ENCODE peak calls at places on chromosomes 13 and 19, in seven cellular contexts. One of them, this sample, is unnamed.

GRCh38 chr19:9958451-9958850 is 22.1 kb upstream of the OLFM2 start:
- DNase-seq in GM23248: peak
- DNase-seq in PC-3: no peak
- DNase-seq in OCI-LY7: no peak
- DNase-seq in neural progenitor cell: no peak
- DNase-seq in HCT116: no peak
- DNase-seq in MM.1S: no peak
- DNase-seq in this sample: no peak

GRCh38 chr19:28155265-28155664 is 1057.7 kb downstream of the UQCRFS1 start:
- DNase-seq in PC-3: no peak
- DNase-seq in MM.1S: no peak
- DNase-seq in OCI-LY7: no peak
- DNase-seq in GM23248: no peak
- DNase-seq in HCT116: no peak
- DNase-seq in neural progenitor cell: no peak
- DNase-seq in this sample: no peak

GRCh38 chr19:34549833-34550232 is 68.3 kb downstream of the WTIP start:
- DNase-seq in neural progenitor cell: no peak
- DNase-seq in PC-3: no peak
- DNase-seq in GM23248: no peak
- DNase-seq in MM.1S: no peak
- DNase-seq in HCT116: no peak
- DNase-seq in OCI-LY7: no peak
- DNase-seq in this sample: no peak

GRCh38 chr19:52635786-52636570 is 2.2 kb downstream of the ZNF83 start:
- DNase-seq in PC-3: no peak
- DNase-seq in GM23248: peak
- DNase-seq in HCT116: no peak
- DNase-seq in MM.1S: no peak
- DNase-seq in OCI-LY7: no peak
- DNase-seq in neural progenitor cell: no peak
- DNase-seq in this sample: no peak

GRCh38 chr13:31538067-31539042 is 201.0 kb upstream of the RXFP2 start:
- DNase-seq in MM.1S: no peak
- DNase-seq in neural progenitor cell: peak
- DNase-seq in OCI-LY7: no peak
- DNase-seq in GM23248: peak
- DNase-seq in PC-3: peak
- DNase-seq in HCT116: peak
- DNase-seq in this sample: peak

GRCh38 chr13:102289606-102290005 is 112.2 kb downstream of the FGF14 start:
- DNase-seq in HCT116: no peak
- DNase-seq in GM23248: no peak
- DNase-seq in PC-3: peak
- DNase-seq in neural progenitor cell: no peak
- DNase-seq in OCI-LY7: no peak
- DNase-seq in MM.1S: no peak
- DNase-seq in this sample: no peak

GRCh38 chr19:39474139-39474620 is 6.5 kb upstream of the TIMM50 start:
- DNase-seq in OCI-LY7: peak
- DNase-seq in PC-3: peak
- DNase-seq in neural progenitor cell: peak
- DNase-seq in MM.1S: peak
- DNase-seq in GM23248: peak
- DNase-seq in HCT116: no peak
- DNase-seq in this sample: peak

GRCh38 chr13:30766957-30767603 is 31.7 kb downstream of the ALOX5AP start:
- DNase-seq in HCT116: no peak
- DNase-seq in OCI-LY7: peak
- DNase-seq in MM.1S: no peak
- DNase-seq in GM23248: no peak
- DNase-seq in PC-3: no peak
- DNase-seq in neural progenitor cell: no peak
- DNase-seq in this sample: no peak

GRCh38 chr19:306151-306900 is 15.1 kb upstream of the PLPP2 start:
- DNase-seq in neural progenitor cell: no peak
- DNase-seq in GM23248: no peak
- DNase-seq in HCT116: no peak
- DNase-seq in OCI-LY7: no peak
- DNase-seq in PC-3: no peak
- DNase-seq in MM.1S: no peak
- DNase-seq in this sample: no peak

GRCh38 chr19:38049105-38049649 is 142.2 kb downstream of the SIPA1L3 start:
- DNase-seq in neural progenitor cell: no peak
- DNase-seq in OCI-LY7: peak
- DNase-seq in MM.1S: peak
- DNase-seq in HCT116: no peak
- DNase-seq in PC-3: no peak
- DNase-seq in GM23248: no peak
- DNase-seq in this sample: no peak

GRCh38 chr13:30577381-30577780 is 40.3 kb upstream of the USPL1 start:
- DNase-seq in GM23248: peak
- DNase-seq in neural progenitor cell: no peak
- DNase-seq in OCI-LY7: no peak
- DNase-seq in PC-3: peak
- DNase-seq in MM.1S: peak
- DNase-seq in HCT116: peak
- DNase-seq in this sample: no peak

GRCh38 chr13:25267715-25268114 is 19.6 kb downstream of the MTMR6 start:
- DNase-seq in GM23248: peak
- DNase-seq in PC-3: peak
- DNase-seq in HCT116: no peak
- DNase-seq in neural progenitor cell: no peak
- DNase-seq in MM.1S: no peak
- DNase-seq in OCI-LY7: peak
- DNase-seq in this sample: no peak

GRCh38 chr19:33434090-33434885 is 60.8 kb downstream of the CEBPG start:
- DNase-seq in neural progenitor cell: no peak
- DNase-seq in MM.1S: no peak
- DNase-seq in GM23248: no peak
- DNase-seq in OCI-LY7: no peak
- DNase-seq in PC-3: no peak
- DNase-seq in HCT116: no peak
- DNase-seq in this sample: no peak

GRCh38 chr19:34171539-34171876 is 796 bp upstream of the LSM14A start:
- DNase-seq in neural progenitor cell: no peak
- DNase-seq in GM23248: peak
- DNase-seq in PC-3: peak
- DNase-seq in OCI-LY7: no peak
- DNase-seq in MM.1S: no peak
- DNase-seq in HCT116: no peak
- DNase-seq in this sample: no peak

GRCh38 chr13:40682449-40683240 is 16.2 kb upstream of the FOXO1 start:
- DNase-seq in PC-3: peak
- DNase-seq in neural progenitor cell: peak
- DNase-seq in MM.1S: peak
- DNase-seq in HCT116: no peak
- DNase-seq in GM23248: peak
- DNase-seq in OCI-LY7: peak
- DNase-seq in this sample: peak

GRCh38 chr13:22655106-22655852 is 525.5 kb upstream of the SGCG start:
- DNase-seq in GM23248: no peak
- DNase-seq in neural progenitor cell: no peak
- DNase-seq in HCT116: no peak
- DNase-seq in PC-3: no peak
- DNase-seq in OCI-LY7: no peak
- DNase-seq in MM.1S: no peak
- DNase-seq in this sample: no peak

GRCh38 chr19:38849746-38850230 is at the start of gene HNRNPL:
- DNase-seq in MM.1S: no peak
- DNase-seq in OCI-LY7: no peak
- DNase-seq in PC-3: no peak
- DNase-seq in neural progenitor cell: no peak
- DNase-seq in HCT116: no peak
- DNase-seq in GM23248: no peak
- DNase-seq in this sample: no peak

GRCh38 chr19:11373166-11373884 is 1.1 kb upstream of the SWSAP1 start:
- DNase-seq in PC-3: peak
- DNase-seq in HCT116: no peak
- DNase-seq in OCI-LY7: no peak
- DNase-seq in neural progenitor cell: peak
- DNase-seq in MM.1S: no peak
- DNase-seq in GM23248: peak
- DNase-seq in this sample: peak

GRCh38 chr19:51530616-51531015 is 854 bp downstream of the SIGLEC6 start:
- DNase-seq in OCI-LY7: no peak
- DNase-seq in neural progenitor cell: no peak
- DNase-seq in HCT116: no peak
- DNase-seq in GM23248: no peak
- DNase-seq in MM.1S: no peak
- DNase-seq in PC-3: no peak
- DNase-seq in this sample: no peak

DNA sequence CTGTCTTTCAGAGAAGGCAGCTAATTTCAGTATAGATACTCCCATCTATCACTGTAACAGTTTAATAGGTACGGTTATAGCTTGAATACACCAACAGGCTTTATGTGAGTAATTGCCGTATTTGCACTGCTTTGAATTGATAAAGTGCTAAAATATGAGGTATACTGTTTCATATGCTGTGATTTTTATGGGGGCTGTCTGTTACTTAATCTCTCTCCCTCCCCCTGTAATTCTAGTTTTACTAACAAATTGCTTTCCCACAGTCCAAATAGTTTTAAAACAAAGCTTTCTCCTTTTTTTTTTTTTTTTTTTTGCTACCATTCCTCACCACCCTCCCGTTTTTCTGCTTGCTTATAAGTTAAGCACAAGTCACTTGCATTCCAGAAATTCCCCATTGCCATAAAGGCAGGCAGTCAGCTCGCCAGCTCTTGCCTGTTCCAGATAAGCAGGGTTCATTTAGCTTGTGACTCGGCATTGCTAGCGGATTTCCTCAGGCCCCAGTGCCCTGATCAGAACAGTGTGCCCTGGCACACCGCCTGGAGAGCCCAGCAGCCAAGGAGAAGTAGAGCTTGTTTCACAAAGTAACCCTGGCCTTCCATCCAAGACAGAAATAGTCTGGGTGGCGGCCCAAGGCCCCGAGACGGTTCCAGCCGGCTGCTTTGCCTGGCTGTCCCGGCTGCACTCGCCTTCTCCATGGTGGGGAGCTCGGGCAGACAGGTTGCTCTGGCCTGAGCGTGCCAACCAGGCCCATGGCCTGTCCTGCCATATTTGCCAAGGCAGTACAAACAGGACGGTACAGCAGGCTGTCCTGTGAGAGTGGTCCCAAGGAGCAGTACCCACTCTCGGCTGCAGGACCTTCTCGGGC is 43.5 kb upstream of the NPAS1 start:
- DNase-seq in PC-3: peak
- DNase-seq in neural progenitor cell: peak
- DNase-seq in HCT116: peak
- DNase-seq in OCI-LY7: no peak
- DNase-seq in GM23248: peak
- DNase-seq in MM.1S: no peak
- DNase-seq in this sample: peak
- H3K4me2 ChIP-seq in PC-3: no peak
- H3K4me2 ChIP-seq in neural progenitor cell: peak
- H3K4me2 ChIP-seq in HCT116: peak
- H3K4me2 ChIP-seq in OCI-LY7: no peak
- H3K4me2 ChIP-seq in GM23248: peak
- H3K4me2 ChIP-seq in MM.1S: no peak
- H3K4me2 ChIP-seq in this sample: peak

DNA sequence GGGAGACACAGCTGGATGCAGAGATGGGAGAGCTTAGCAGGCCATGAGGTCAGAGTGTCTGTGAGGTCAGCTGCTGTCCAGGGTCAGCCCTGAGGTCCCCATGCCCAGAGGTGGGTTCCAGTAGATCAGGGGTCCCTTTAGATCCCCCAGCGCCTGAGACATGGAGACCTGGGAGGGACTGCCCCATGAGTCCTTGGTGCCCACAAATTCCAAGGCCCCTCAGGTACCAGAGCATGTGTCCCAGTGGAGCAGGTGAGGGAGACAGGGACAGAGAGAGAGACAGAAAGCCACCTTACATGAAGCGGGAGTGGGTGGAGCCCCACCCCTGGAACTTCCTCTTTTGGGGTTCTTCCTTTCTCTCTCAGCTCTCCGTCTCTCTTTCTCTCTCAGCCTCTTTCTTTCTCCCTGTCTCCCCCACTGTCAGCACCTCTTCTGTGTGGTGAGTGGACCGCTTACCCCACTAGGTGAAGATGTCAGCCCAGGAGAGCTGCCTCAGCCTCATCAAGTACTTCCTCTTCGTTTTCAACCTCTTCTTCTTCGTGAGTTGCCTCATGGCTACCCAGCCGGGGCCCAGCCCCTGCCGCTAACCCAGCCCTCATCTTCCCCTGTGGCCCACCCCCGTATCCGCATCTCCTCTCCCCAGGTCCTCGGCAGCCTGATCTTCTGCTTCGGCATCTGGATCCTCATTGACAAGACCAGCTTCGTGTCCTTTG is at the start of gene CD37:
- DNase-seq in HCT116: no peak
- DNase-seq in neural progenitor cell: no peak
- DNase-seq in GM23248: no peak
- DNase-seq in OCI-LY7: peak
- DNase-seq in PC-3: no peak
- DNase-seq in MM.1S: no peak
- DNase-seq in this sample: no peak
- TF ChIP-seq EZH2phosphoT487 in HCT116: no peak
- TF ChIP-seq EZH2phosphoT487 in neural progenitor cell: no peak
- TF ChIP-seq EZH2phosphoT487 in GM23248: no peak
- TF ChIP-seq EZH2phosphoT487 in OCI-LY7: no peak
- TF ChIP-seq EZH2phosphoT487 in PC-3: no peak
- TF ChIP-seq EZH2phosphoT487 in MM.1S: no peak
- TF ChIP-seq EZH2phosphoT487 in this sample: no peak

GRCh38 chr19:19777692-19778091 is 43.9 kb downstream of the ZNF506 start:
- DNase-seq in MM.1S: no peak
- DNase-seq in HCT116: no peak
- DNase-seq in OCI-LY7: peak
- DNase-seq in neural progenitor cell: no peak
- DNase-seq in GM23248: no peak
- DNase-seq in PC-3: no peak
- DNase-seq in this sample: no peak
- H3K4me2 ChIP-seq in MM.1S: peak
- H3K4me2 ChIP-seq in HCT116: peak
- H3K4me2 ChIP-seq in OCI-LY7: peak
- H3K4me2 ChIP-seq in neural progenitor cell: peak
- H3K4me2 ChIP-seq in GM23248: no peak
- H3K4me2 ChIP-seq in PC-3: peak
- H3K4me2 ChIP-seq in this sample: peak

GRCh38 chr19:29397748-29398147 is 128.0 kb upstream of the VSTM2B start:
- DNase-seq in PC-3: no peak
- DNase-seq in HCT116: no peak
- DNase-seq in neural progenitor cell: no peak
- DNase-seq in MM.1S: no peak
- DNase-seq in OCI-LY7: no peak
- DNase-seq in GM23248: no peak
- DNase-seq in this sample: no peak
- TF ChIP-seq EZH2phosphoT487 in PC-3: no peak
- TF ChIP-seq EZH2phosphoT487 in HCT116: no peak
- TF ChIP-seq EZH2phosphoT487 in neural progenitor cell: no peak
- TF ChIP-seq EZH2phosphoT487 in MM.1S: no peak
- TF ChIP-seq EZH2phosphoT487 in OCI-LY7: no peak
- TF ChIP-seq EZH2phosphoT487 in GM23248: no peak
- TF ChIP-seq EZH2phosphoT487 in this sample: no peak

GRCh38 chr13:114304346-114305034 is 9.8 kb upstream of the CHAMP1 start:
- DNase-seq in OCI-LY7: no peak
- DNase-seq in HCT116: no peak
- DNase-seq in GM23248: no peak
- DNase-seq in neural progenitor cell: no peak
- DNase-seq in PC-3: no peak
- DNase-seq in MM.1S: no peak
- DNase-seq in this sample: no peak
- H3K4me2 ChIP-seq in OCI-LY7: no peak
- H3K4me2 ChIP-seq in HCT116: no peak
- H3K4me2 ChIP-seq in GM23248: no peak
- H3K4me2 ChIP-seq in neural progenitor cell: no peak
- H3K4me2 ChIP-seq in PC-3: no peak
- H3K4me2 ChIP-seq in MM.1S: peak
- H3K4me2 ChIP-seq in this sample: no peak

GRCh38 chr13:97125051-97125809 is 96.9 kb upstream of the MBNL2 start:
- DNase-seq in PC-3: peak
- DNase-seq in HCT116: peak
- DNase-seq in OCI-LY7: no peak
- DNase-seq in MM.1S: no peak
- DNase-seq in GM23248: peak
- DNase-seq in neural progenitor cell: peak
- DNase-seq in this sample: peak
- TF ChIP-seq EZH2phosphoT487 in PC-3: no peak
- TF ChIP-seq EZH2phosphoT487 in HCT116: no peak
- TF ChIP-seq EZH2phosphoT487 in OCI-LY7: no peak
- TF ChIP-seq EZH2phosphoT487 in MM.1S: no peak
- TF ChIP-seq EZH2phosphoT487 in GM23248: no peak
- TF ChIP-seq EZH2phosphoT487 in neural progenitor cell: no peak
- TF ChIP-seq EZH2phosphoT487 in this sample: no peak

This sample was measured in GM23338.